ENCODE peak calls at places on chromosomes 4 and X, in six cellular contexts. One of them, this sample, is unnamed.

GRCh38 chr4:2714918-2715317 is 41.2 kb downstream of the TNIP2 start:
- DNase-seq in heart left ventricle: no peak
- DNase-seq in HFFc6: no peak
- DNase-seq in upper lobe of right lung: no peak
- DNase-seq in ovary: no peak
- DNase-seq in fibroblast of the aortic adventitia: peak
- DNase-seq in this sample: no peak

GRCh38 chrX:10579018-10579752 is 41.2 kb downstream of the MID1 start:
- DNase-seq in ovary: no peak
- DNase-seq in heart left ventricle: no peak
- DNase-seq in upper lobe of right lung: no peak
- DNase-seq in fibroblast of the aortic adventitia: peak
- DNase-seq in HFFc6: peak
- DNase-seq in this sample: no peak

GRCh38 chrX:48961585-48962091 is 4.2 kb upstream of the OTUD5 start:
- DNase-seq in heart left ventricle: no peak
- DNase-seq in ovary: no peak
- DNase-seq in fibroblast of the aortic adventitia: peak
- DNase-seq in HFFc6: no peak
- DNase-seq in upper lobe of right lung: no peak
- DNase-seq in this sample: no peak

GRCh38 chr4:158315706-158316105 is 105.4 kb downstream of the TMEM144 start:
- DNase-seq in fibroblast of the aortic adventitia: peak
- DNase-seq in ovary: no peak
- DNase-seq in upper lobe of right lung: no peak
- DNase-seq in HFFc6: peak
- DNase-seq in heart left ventricle: no peak
- DNase-seq in this sample: no peak

GRCh38 chrX:39665830-39666518 is 431.8 kb downstream of the BCOR start:
- DNase-seq in ovary: no peak
- DNase-seq in HFFc6: no peak
- DNase-seq in fibroblast of the aortic adventitia: peak
- DNase-seq in heart left ventricle: no peak
- DNase-seq in upper lobe of right lung: no peak
- DNase-seq in this sample: no peak

GRCh38 chr4:97845758-97846157 is 297.5 kb downstream of the STPG2 start:
- DNase-seq in heart left ventricle: no peak
- DNase-seq in fibroblast of the aortic adventitia: no peak
- DNase-seq in upper lobe of right lung: no peak
- DNase-seq in HFFc6: no peak
- DNase-seq in ovary: no peak
- DNase-seq in this sample: no peak

GRCh38 chr4:23775694-23776093 is 114.2 kb downstream of the PPARGC1A start:
- DNase-seq in HFFc6: no peak
- DNase-seq in upper lobe of right lung: no peak
- DNase-seq in heart left ventricle: no peak
- DNase-seq in ovary: no peak
- DNase-seq in fibroblast of the aortic adventitia: no peak
- DNase-seq in this sample: no peak

GRCh38 chr4:112848931-112849330 is 200.5 kb upstream of the ANK2 start:
- DNase-seq in HFFc6: no peak
- DNase-seq in heart left ventricle: no peak
- DNase-seq in ovary: no peak
- DNase-seq in fibroblast of the aortic adventitia: no peak
- DNase-seq in upper lobe of right lung: no peak
- DNase-seq in this sample: no peak

GRCh38 chr4:19455850-19456602 is 795.7 kb upstream of the SLIT2 start:
- DNase-seq in heart left ventricle: no peak
- DNase-seq in HFFc6: no peak
- DNase-seq in upper lobe of right lung: no peak
- DNase-seq in ovary: no peak
- DNase-seq in fibroblast of the aortic adventitia: no peak
- DNase-seq in this sample: no peak

GRCh38 chrX:952816-953215 is 259.6 kb downstream of the CRLF2 start:
- DNase-seq in ovary: no peak
- DNase-seq in upper lobe of right lung: no peak
- DNase-seq in HFFc6: no peak
- DNase-seq in heart left ventricle: no peak
- DNase-seq in fibroblast of the aortic adventitia: no peak
- DNase-seq in this sample: no peak

GRCh38 chr4:134282680-134283079 is 81.1 kb upstream of the PABPC4L start:
- DNase-seq in heart left ventricle: no peak
- DNase-seq in HFFc6: no peak
- DNase-seq in ovary: no peak
- DNase-seq in fibroblast of the aortic adventitia: no peak
- DNase-seq in upper lobe of right lung: no peak
- DNase-seq in this sample: no peak

GRCh38 chr4:79042079-79042674 is 102.9 kb upstream of the PAQR3 start:
- DNase-seq in HFFc6: peak
- DNase-seq in ovary: no peak
- DNase-seq in upper lobe of right lung: no peak
- DNase-seq in fibroblast of the aortic adventitia: peak
- DNase-seq in heart left ventricle: no peak
- DNase-seq in this sample: peak

GRCh38 chr4:94447754-94448411 is 3.9 kb upstream of the PDLIM5 start:
- DNase-seq in heart left ventricle: no peak
- DNase-seq in HFFc6: peak
- DNase-seq in fibroblast of the aortic adventitia: no peak
- DNase-seq in upper lobe of right lung: no peak
- DNase-seq in ovary: no peak
- DNase-seq in this sample: no peak

GRCh38 chr4:76007089-76007559 is at the start of gene CXCL9:
- DNase-seq in fibroblast of the aortic adventitia: no peak
- DNase-seq in upper lobe of right lung: no peak
- DNase-seq in HFFc6: no peak
- DNase-seq in ovary: no peak
- DNase-seq in heart left ventricle: no peak
- DNase-seq in this sample: no peak

GRCh38 chrX:27132851-27133250 is 330.3 kb downstream of the PPP4R3C start:
- DNase-seq in HFFc6: no peak
- DNase-seq in upper lobe of right lung: no peak
- DNase-seq in heart left ventricle: no peak
- DNase-seq in fibroblast of the aortic adventitia: no peak
- DNase-seq in ovary: no peak
- DNase-seq in this sample: no peak

GRCh38 chr4:83240379-83240875 is 44.2 kb downstream of the COQ2 start:
- DNase-seq in ovary: no peak
- DNase-seq in fibroblast of the aortic adventitia: no peak
- DNase-seq in heart left ventricle: no peak
- DNase-seq in HFFc6: no peak
- DNase-seq in upper lobe of right lung: no peak
- DNase-seq in this sample: no peak

GRCh38 chrX:17521871-17522693 is 147.1 kb downstream of the NHS start:
- DNase-seq in upper lobe of right lung: no peak
- DNase-seq in ovary: peak
- DNase-seq in heart left ventricle: no peak
- DNase-seq in HFFc6: no peak
- DNase-seq in fibroblast of the aortic adventitia: peak
- DNase-seq in this sample: no peak

GRCh38 chrX:69320116-69320515 is 154.9 kb upstream of the PJA1 start:
- DNase-seq in HFFc6: no peak
- DNase-seq in heart left ventricle: no peak
- DNase-seq in fibroblast of the aortic adventitia: no peak
- DNase-seq in upper lobe of right lung: no peak
- DNase-seq in ovary: no peak
- DNase-seq in this sample: peak

GRCh38 chr4:7328913-7329638 is 105.7 kb downstream of the PSAPL1 start:
- DNase-seq in heart left ventricle: peak
- DNase-seq in upper lobe of right lung: peak
- DNase-seq in ovary: no peak
- DNase-seq in fibroblast of the aortic adventitia: peak
- DNase-seq in HFFc6: peak
- DNase-seq in this sample: no peak

GRCh38 chr4:1055721-1056590 is 44.5 kb downstream of the FGFRL1 start:
- DNase-seq in fibroblast of the aortic adventitia: peak
- DNase-seq in ovary: peak
- DNase-seq in heart left ventricle: peak
- DNase-seq in upper lobe of right lung: peak
- DNase-seq in HFFc6: no peak
- DNase-seq in this sample: peak

GRCh38 chrX:24014388-24015018 is 12.5 kb downstream of the KLHL15 start:
- DNase-seq in ovary: no peak
- DNase-seq in HFFc6: no peak
- DNase-seq in fibroblast of the aortic adventitia: no peak
- DNase-seq in upper lobe of right lung: no peak
- DNase-seq in heart left ventricle: no peak
- DNase-seq in this sample: no peak

DNA sequence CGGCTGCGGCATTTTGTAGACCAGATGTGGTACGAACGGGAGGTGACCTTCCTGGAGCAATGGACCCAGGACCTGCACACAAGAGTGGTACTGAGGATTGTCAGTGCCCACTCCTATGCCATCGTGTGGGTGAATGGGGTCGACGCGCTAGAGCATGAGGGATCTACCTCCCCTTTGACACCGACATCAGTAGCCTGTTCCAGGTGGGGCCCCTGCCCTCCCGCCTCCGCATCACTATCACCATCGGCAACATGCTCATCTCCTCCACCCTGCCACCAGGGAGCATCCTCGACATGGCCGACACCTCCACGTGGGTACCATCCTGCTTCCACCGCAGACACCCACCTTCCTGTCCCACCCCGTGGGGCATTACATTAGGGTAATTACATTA is 46.2 kb downstream of the SMARCA5 start:
- DNase-seq in upper lobe of right lung: no peak
- DNase-seq in ovary: no peak
- DNase-seq in fibroblast of the aortic adventitia: no peak
- DNase-seq in HFFc6: no peak
- DNase-seq in heart left ventricle: peak
- DNase-seq in this sample: peak
- TF ChIP-seq CTCF in upper lobe of right lung: no peak
- TF ChIP-seq CTCF in ovary: no peak
- TF ChIP-seq CTCF in fibroblast of the aortic adventitia: no peak
- TF ChIP-seq CTCF in HFFc6: no peak
- TF ChIP-seq CTCF in heart left ventricle: no peak
- TF ChIP-seq CTCF in this sample: no peak

DNA sequence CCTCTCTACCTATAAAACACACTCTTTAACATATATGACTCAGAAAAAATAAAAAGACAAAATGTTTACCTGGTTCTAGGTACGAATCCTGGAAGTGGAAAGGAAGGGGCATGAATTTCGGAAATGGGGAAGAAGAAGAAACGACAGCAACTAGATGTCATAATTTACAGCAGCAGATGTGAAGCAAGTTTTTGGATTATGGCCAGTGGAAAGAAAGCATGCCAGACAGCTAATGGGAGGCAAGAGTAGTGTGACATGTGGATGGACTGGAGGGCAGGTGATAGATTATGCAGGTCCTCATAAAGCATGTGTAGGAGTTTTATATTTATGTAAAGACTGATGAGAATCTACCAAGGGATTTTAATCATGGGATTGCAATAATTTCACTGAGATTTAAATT is 279.0 kb upstream of the TACR3 start:
- DNase-seq in heart left ventricle: no peak
- DNase-seq in HFFc6: no peak
- DNase-seq in upper lobe of right lung: no peak
- DNase-seq in ovary: no peak
- DNase-seq in fibroblast of the aortic adventitia: no peak
- DNase-seq in this sample: no peak
- TF ChIP-seq CTCF in heart left ventricle: no peak
- TF ChIP-seq CTCF in HFFc6: no peak
- TF ChIP-seq CTCF in upper lobe of right lung: no peak
- TF ChIP-seq CTCF in ovary: no peak
- TF ChIP-seq CTCF in fibroblast of the aortic adventitia: no peak
- TF ChIP-seq CTCF in this sample: no peak

DNA sequence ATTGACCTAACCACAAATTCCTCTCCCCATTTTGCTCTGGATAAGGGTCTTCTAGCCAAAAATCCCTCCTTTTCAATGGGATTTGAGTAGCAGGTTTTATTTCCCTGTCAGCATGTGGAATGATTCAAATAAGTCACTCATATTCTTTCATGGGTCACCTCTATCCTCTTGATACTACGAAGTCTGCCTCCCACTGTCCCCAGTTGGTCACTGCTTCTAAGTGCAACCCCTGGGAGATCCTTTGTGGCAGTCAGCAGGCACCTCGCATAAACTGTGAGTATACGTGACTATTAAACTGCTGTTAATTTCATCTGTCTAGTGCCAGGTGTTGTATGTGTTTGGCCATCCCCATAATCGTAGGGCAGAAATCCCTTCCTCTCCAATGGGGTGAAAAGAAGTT is 1667.9 kb upstream of the PCDH7 start:
- DNase-seq in heart left ventricle: no peak
- DNase-seq in upper lobe of right lung: no peak
- DNase-seq in ovary: no peak
- DNase-seq in fibroblast of the aortic adventitia: no peak
- DNase-seq in HFFc6: no peak
- DNase-seq in this sample: no peak
- TF ChIP-seq CTCF in heart left ventricle: no peak
- TF ChIP-seq CTCF in upper lobe of right lung: no peak
- TF ChIP-seq CTCF in ovary: no peak
- TF ChIP-seq CTCF in fibroblast of the aortic adventitia: no peak
- TF ChIP-seq CTCF in HFFc6: no peak
- TF ChIP-seq CTCF in this sample: no peak

GRCh38 chr4:89258506-89258905 is 49.1 kb downstream of the GPRIN3 start:
- DNase-seq in ovary: no peak
- DNase-seq in heart left ventricle: no peak
- DNase-seq in HFFc6: no peak
- DNase-seq in upper lobe of right lung: no peak
- DNase-seq in fibroblast of the aortic adventitia: no peak
- DNase-seq in this sample: no peak

GRCh38 chr4:89254847-89255246 is 52.8 kb downstream of the GPRIN3 start:
- DNase-seq in fibroblast of the aortic adventitia: peak
- DNase-seq in ovary: no peak
- DNase-seq in HFFc6: peak
- DNase-seq in heart left ventricle: no peak
- DNase-seq in upper lobe of right lung: no peak
- DNase-seq in this sample: peak

GRCh38 chr4:89253935-89254334 is 53.7 kb downstream of the GPRIN3 start:
- DNase-seq in ovary: no peak
- DNase-seq in HFFc6: no peak
- DNase-seq in upper lobe of right lung: no peak
- DNase-seq in fibroblast of the aortic adventitia: no peak
- DNase-seq in heart left ventricle: no peak
- DNase-seq in this sample: no peak

GRCh38 chr4:89257376-89257775 is 50.2 kb downstream of the GPRIN3 start:
- DNase-seq in fibroblast of the aortic adventitia: no peak
- DNase-seq in HFFc6: no peak
- DNase-seq in upper lobe of right lung: no peak
- DNase-seq in heart left ventricle: no peak
- DNase-seq in ovary: no peak
- DNase-seq in this sample: no peak

GRCh38 chr4:89256203-89256800 is 51.3 kb downstream of the GPRIN3 start:
- DNase-seq in HFFc6: no peak
- DNase-seq in upper lobe of right lung: no peak
- DNase-seq in fibroblast of the aortic adventitia: no peak
- DNase-seq in ovary: no peak
- DNase-seq in heart left ventricle: no peak
- DNase-seq in this sample: no peak
- TF ChIP-seq CTCF in HFFc6: no peak
- TF ChIP-seq CTCF in upper lobe of right lung: no peak
- TF ChIP-seq CTCF in fibroblast of the aortic adventitia: no peak
- TF ChIP-seq CTCF in ovary: no peak
- TF ChIP-seq CTCF in heart left ventricle: no peak
- TF ChIP-seq CTCF in this sample: no peak

DNA sequence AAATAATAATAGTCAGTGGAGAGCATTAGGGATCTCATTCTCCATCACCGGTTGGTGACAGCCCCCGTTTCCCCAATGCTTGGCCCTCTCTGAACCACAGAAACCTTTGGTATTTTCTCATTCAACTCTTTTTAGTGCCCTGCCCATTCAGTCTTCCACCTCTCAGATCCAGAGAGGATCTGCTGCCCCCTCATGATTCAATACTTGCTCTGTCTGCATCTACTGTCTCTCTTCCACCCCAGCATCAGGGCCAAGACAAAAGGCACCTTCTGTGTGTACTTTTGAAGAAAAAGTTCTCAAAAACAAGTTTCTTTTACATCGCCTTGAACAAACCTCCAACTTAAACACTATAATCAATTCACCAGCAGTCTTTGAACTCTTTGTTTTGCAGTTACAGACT is 19.3 kb downstream of the CLTRN start:
- DNase-seq in heart left ventricle: no peak
- DNase-seq in HFFc6: no peak
- DNase-seq in fibroblast of the aortic adventitia: no peak
- DNase-seq in ovary: no peak
- DNase-seq in upper lobe of right lung: no peak
- DNase-seq in this sample: no peak
- TF ChIP-seq CTCF in heart left ventricle: peak
- TF ChIP-seq CTCF in HFFc6: no peak
- TF ChIP-seq CTCF in fibroblast of the aortic adventitia: no peak
- TF ChIP-seq CTCF in ovary: no peak
- TF ChIP-seq CTCF in upper lobe of right lung: no peak
- TF ChIP-seq CTCF in this sample: no peak

This sample was measured in GM13976.